ENCODE peak calls at places on chromosomes 16 and 17, in seven cellular contexts. T is C1 segment of cervical spinal cord; K is non-pigmented ciliary epithelial cell; D is ACHN; A is endothelial cell; Y is activated CD4-positive, alpha-beta T cell treated with anti-CD3 and anti-CD28 coated beads, Interleukin-2, amount 50 U/mL, for 48 hours; I is activated CD8-positive, alpha-beta T cell treated with anti-CD3 and anti-CD28 coated beads for 36 hours. L is an unnamed sample.

GRCh38 chr17:35666967-35667552 is 64.4 kb upstream of the RASL10B start:
- DNase-seq in T (no peak), K (no peak), D (no peak), A (no peak), Y (no peak), I (no peak), L (no peak)

GRCh38 chr16:74748042-74748709 is 26.4 kb downstream of the FA2H start:
- DNase-seq in T (peak), K (no peak), D (no peak), A (no peak), Y (no peak), I (no peak), L (no peak)

GRCh38 chr16:4139968-4140367 is 23.7 kb upstream of the ADCY9 start:
- DNase-seq in T (no peak), K (no peak), D (no peak), A (no peak), Y (no peak), I (no peak), L (no peak)

GRCh38 chr16:78407191-78407590 is 307.7 kb downstream of the WWOX start:
- DNase-seq in T (no peak), K (peak), D (no peak), A (no peak), Y (no peak), I (no peak), L (no peak)

GRCh38 chr16:80948886-80949502 is 57.7 kb downstream of the CMC2 start:
- DNase-seq in T (peak), K (no peak), D (peak), A (peak), Y (peak), I (peak), L (peak)

GRCh38 chr17:79294459-79295071 is 219.9 kb downstream of the ENGASE start:
- DNase-seq in T (no peak), K (no peak), D (peak), A (peak), Y (peak), I (peak), L (peak)

GRCh38 chr17:75565066-75565465 is 22.5 kb upstream of the MYO15B start:
- DNase-seq in T (no peak), K (no peak), D (peak), A (no peak), Y (no peak), I (no peak), L (no peak)

GRCh38 chr17:290121-290521 is 62.5 kb downstream of the RPH3AL start:
- DNase-seq in T (no peak), K (no peak), D (no peak), A (no peak), Y (no peak), I (no peak), L (no peak)

GRCh38 chr16:65743558-65743957 is 621.7 kb upstream of the CDH11 start:
- DNase-seq in T (no peak), K (no peak), D (no peak), A (no peak), Y (no peak), I (no peak), L (no peak)

GRCh38 chr16:24736758-24737157 is 7.3 kb downstream of the TNRC6A start:
- DNase-seq in T (no peak), K (no peak), D (no peak), A (no peak), Y (no peak), I (no peak), L (no peak)

GRCh38 chr17:31593806-31594205 is 202.3 kb downstream of the RAB11FIP4 start:
- DNase-seq in T (no peak), K (no peak), D (no peak), A (no peak), Y (no peak), I (no peak), L (no peak)

GRCh38 chr17:45902892-45903346 is 8.6 kb downstream of the MAPT start:
- DNase-seq in T (no peak), K (no peak), D (no peak), A (no peak), Y (no peak), I (no peak), L (no peak)

GRCh38 chr16:56964243-56965148 is 2.7 kb downstream of the CETP start:
- DNase-seq in T (peak), K (peak), D (peak), A (peak), Y (peak), I (peak), L (peak)

GRCh38 chr17:68289936-68290267 is 1.0 kb downstream of the SLC16A6 start:
- DNase-seq in T (no peak), K (no peak), D (no peak), A (no peak), Y (no peak), I (no peak), L (no peak)

GRCh38 chr16:28090646-28091377 is 27.3 kb upstream of the GSG1L start:
- DNase-seq in T (no peak), K (no peak), D (peak), A (peak), Y (no peak), I (no peak), L (no peak)

GRCh38 chr16:14333361-14333760 is 262.2 kb downstream of the MRTFB start:
- DNase-seq in T (no peak), K (no peak), D (no peak), A (no peak), Y (no peak), I (no peak), L (no peak)

GRCh38 chr17:64058547-64059115 is 38.2 kb upstream of the ICAM2 start:
- DNase-seq in T (no peak), K (no peak), D (no peak), A (no peak), Y (no peak), I (peak), L (no peak)

GRCh38 chr17:81582341-81582740 is 30.2 kb upstream of the FAAP100 start:
- DNase-seq in T (no peak), K (peak), D (no peak), A (no peak), Y (no peak), I (no peak), L (no peak)

GRCh38 chr16:1497014-1497598 is 3.9 kb downstream of the TELO2 start:
- DNase-seq in T (no peak), K (no peak), D (no peak), A (no peak), Y (no peak), I (no peak), L (no peak)

GRCh38 chr17:41329279-41329925 is 13.9 kb upstream of the KRTAP17-1 start:
- DNase-seq in T (no peak), K (peak), D (peak), A (peak), Y (peak), I (peak), L (no peak)

GRCh38 chr16:72996291-72997062 is 51.5 kb downstream of the ZFHX3 start:
- DNase-seq in T (no peak), K (no peak), D (no peak), A (no peak), Y (no peak), I (no peak), L (no peak)

GRCh38 chr17:70080541-70081347 is 5.7 kb downstream of the KCNJ16 start:
- DNase-seq in T (no peak), K (peak), D (no peak), A (no peak), Y (no peak), I (no peak), L (no peak)

GRCh38 chr16:11111166-11111565 is 144.8 kb downstream of the SOCS1 start:
- DNase-seq in T (no peak), K (no peak), D (no peak), A (no peak), Y (no peak), I (no peak), L (no peak)

GRCh38 chr17:82311971-82312370 is 5.4 kb downstream of the CD7 start:
- DNase-seq in T (no peak), K (no peak), D (no peak), A (no peak), Y (no peak), I (no peak), L (no peak)

GRCh38 chr16:4245400-4245799 is 3.5 kb upstream of the SRL start:
- DNase-seq in T (no peak), K (no peak), D (no peak), A (no peak), Y (no peak), I (no peak), L (no peak)

GRCh38 chr17:8925141-8925540 is 40.4 kb downstream of the PIK3R5 start:
- DNase-seq in T (no peak), K (no peak), D (no peak), A (no peak), Y (no peak), I (no peak), L (no peak)

GRCh38 chr17:45895304-45895968 is 1.1 kb downstream of the MAPT start:
- DNase-seq in T (peak), K (no peak), D (peak), A (no peak), Y (no peak), I (peak), L (no peak)

GRCh38 chr16:29023279-29024278 is 38.7 kb downstream of the LAT start:
- DNase-seq in T (no peak), K (no peak), D (no peak), A (no peak), Y (no peak), I (peak), L (no peak)

GRCh38 chr17:64183815-64184397 is 54.0 kb upstream of the ERN1 start:
- DNase-seq in T (no peak), K (no peak), D (peak), A (no peak), Y (peak), I (peak), L (peak)

GRCh38 chr17:82386256-82386831 is 14.8 kb downstream of the UTS2R start:
- DNase-seq in T (no peak), K (no peak), D (no peak), A (no peak), Y (no peak), I (no peak), L (no peak)

GRCh38 chr17:78925234-78925633 is at the start of gene TIMP2:
- DNase-seq in T (peak), K (no peak), D (peak), A (peak), Y (peak), I (peak), L (peak)

GRCh38 chr16:82867425-82867824 is 240.7 kb downstream of the CDH13 start:
- DNase-seq in T (no peak), K (no peak), D (no peak), A (no peak), Y (no peak), I (no peak), L (no peak)

GRCh38 chr17:16569358-16569712 is 331 bp upstream of the ZNF287 start:
- DNase-seq in T (no peak), K (no peak), D (no peak), A (no peak), Y (no peak), I (no peak), L (no peak)